ENCODE peak calls at places on chromosomes 6 and 20, in seven cellular contexts. Y is GM12878, L is HepG2, R is H1, E is HCT116, T is K562, J is SK-N-SH. O is an unnamed sample.

GRCh38 chr20:63343460-63344150 is 17.5 kb downstream of the CHRNA4 start:
- DNase-seq in T (no peak), E (no peak), R (no peak), J (no peak), L (no peak), Y (no peak), O (peak)

GRCh38 chr6:31403283-31403989 is at the start of gene MICA:
- DNase-seq in Y (no peak), T (peak), L (peak), J (peak), E (peak), R (peak), O (peak)

GRCh38 chr6:147772724-147773123 is 264.2 kb downstream of the SAMD5 start:
- DNase-seq in Y (no peak), L (no peak), J (no peak), E (no peak), T (no peak), R (no peak), O (no peak)

GRCh38 chr20:4830212-4830607 is 108.5 kb downstream of the PRND start:
- DNase-seq in E (no peak), J (no peak), T (no peak), Y (no peak), R (no peak), L (no peak), O (no peak)

GRCh38 chr6:106751501-106752252 is 122.3 kb downstream of the QRSL1 start:
- DNase-seq in E (no peak), Y (no peak), R (no peak), J (no peak), L (no peak), T (no peak), O (no peak)

GRCh38 chr20:5432030-5432429 is 115.3 kb upstream of the PROKR2 start:
- DNase-seq in Y (no peak), J (no peak), E (no peak), R (no peak), T (no peak), L (no peak), O (no peak)

GRCh38 chr6:41781302-41781711 is 725 bp downstream of the PRICKLE4 start:
- DNase-seq in R (peak), L (no peak), J (no peak), T (no peak), Y (no peak), E (no peak), O (no peak)

GRCh38 chr20:10478205-10478604 is 43.1 kb downstream of the SLX4IP start:
- DNase-seq in T (no peak), Y (peak), L (no peak), E (no peak), J (no peak), R (no peak), O (no peak)

GRCh38 chr20:31870703-31871601 is 518 bp downstream of the TTLL9 start:
- DNase-seq in J (no peak), T (no peak), E (no peak), L (no peak), R (peak), Y (no peak), O (no peak)

GRCh38 chr6:64415936-64416335 is 780.3 kb downstream of the PHF3 start:
- DNase-seq in L (no peak), J (no peak), Y (no peak), T (no peak), R (no peak), E (no peak), O (no peak)

GRCh38 chr6:43833996-43834390 is 64.0 kb downstream of the VEGFA start:
- DNase-seq in Y (no peak), R (no peak), E (no peak), T (no peak), L (no peak), J (no peak), O (no peak)

GRCh38 chr6:6654599-6655575 is 66.4 kb downstream of the LY86 start:
- DNase-seq in L (no peak), Y (no peak), T (no peak), E (no peak), R (no peak), J (no peak), O (no peak)

GRCh38 chr6:9412951-9413559 is 977.7 kb upstream of the SLC35B3 start:
- DNase-seq in L (peak), J (peak), R (no peak), E (peak), Y (no peak), T (peak), O (no peak)
- TF ChIP-seq JUND in L (no peak), J (no peak), R (no peak), E (no peak), Y (no peak), T (no peak), O (no peak)

GRCh38 chr20:58888103-58888502 is 35.6 kb downstream of the GNAS start:
- DNase-seq in T (no peak), E (no peak), L (no peak), R (no peak), J (no peak), Y (no peak), O (no peak)

GRCh38 chr20:58890454-58891075 is 38.0 kb downstream of the GNAS start:
- DNase-seq in J (peak), T (no peak), Y (no peak), L (peak), R (peak), E (no peak), O (peak)

GRCh38 chr20:58888521-58889333 is 36.2 kb downstream of the GNAS start:
- DNase-seq in R (peak), T (peak), J (peak), E (no peak), Y (no peak), L (peak), O (peak)

GRCh38 chr20:58890073-58890453 is 37.5 kb downstream of the GNAS start:
- DNase-seq in E (no peak), J (no peak), L (no peak), R (peak), Y (no peak), T (no peak), O (no peak)

DNA sequence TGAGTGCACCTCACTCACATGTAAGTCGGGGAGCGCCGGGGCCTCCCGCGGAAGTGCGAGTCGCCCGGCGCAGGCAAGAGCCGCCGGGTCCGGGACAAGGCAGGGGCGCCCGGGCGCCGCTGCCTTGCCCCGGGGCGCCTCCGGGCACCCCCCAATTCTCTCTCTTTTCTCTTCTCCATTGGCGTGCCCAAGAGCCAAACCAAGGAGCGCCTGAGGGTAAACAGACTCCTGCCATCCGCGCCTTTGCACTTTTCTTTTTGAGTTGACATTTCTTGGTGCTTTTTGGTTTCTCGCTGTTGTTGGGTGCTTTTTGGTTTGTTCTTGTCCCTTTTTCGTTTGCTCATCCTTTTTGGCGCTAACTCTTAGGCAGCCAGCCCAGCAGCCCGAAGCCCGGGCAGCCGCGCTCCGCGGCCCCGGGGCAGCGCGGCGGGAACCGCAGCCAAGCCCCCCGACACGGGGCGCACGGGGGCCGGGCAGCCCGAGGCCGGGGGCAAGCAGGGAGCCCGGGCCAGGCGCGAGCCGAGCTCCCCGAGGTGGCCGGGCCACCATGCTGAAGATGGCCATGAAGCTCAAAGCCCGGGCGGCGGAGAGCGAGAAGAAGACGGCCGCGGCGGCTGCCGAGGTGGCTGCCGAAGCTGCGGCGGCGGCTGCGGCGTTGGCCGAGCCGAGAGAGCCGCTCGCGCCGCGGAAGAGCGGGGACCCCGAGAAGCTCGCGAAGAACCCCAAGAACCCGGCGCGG is 37.0 kb downstream of the GNAS start:
- DNase-seq in T (no peak), R (no peak), L (no peak), Y (no peak), E (no peak), J (no peak), O (no peak)
- TF ChIP-seq JUND in T (no peak), R (no peak), L (no peak), Y (no peak), E (no peak), J (no peak), O (no peak)

GRCh38 chr6:13763740-13764381 is 50.5 kb downstream of the MCUR1 start:
- DNase-seq in L (no peak), R (no peak), J (no peak), T (no peak), E (no peak), Y (peak), O (no peak)
- TF ChIP-seq JUND in L (no peak), R (no peak), J (no peak), T (no peak), E (no peak), Y (peak), O (no peak)

DNA sequence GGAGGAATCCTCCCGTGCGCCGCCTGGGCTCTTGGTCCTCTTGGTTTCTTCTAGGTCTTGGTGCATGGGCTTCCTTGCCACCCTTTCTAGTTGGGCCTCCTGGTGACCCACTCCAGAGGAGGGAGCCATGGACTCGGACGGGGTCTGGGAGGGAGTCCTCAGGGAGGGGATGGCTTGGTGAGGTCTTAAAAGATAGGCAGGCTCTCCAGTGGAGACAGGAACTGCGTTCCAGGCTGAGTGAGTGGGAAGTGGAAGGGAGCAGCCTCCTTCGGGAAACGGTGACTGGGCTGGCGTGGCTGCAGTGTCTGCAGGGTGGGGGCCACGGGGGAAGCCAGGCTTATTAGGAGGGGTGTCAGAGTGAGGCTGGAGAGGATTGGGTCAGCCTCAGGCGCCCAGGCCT is 152.8 kb downstream of the GRM4 start:
- DNase-seq in L (no peak), J (peak), R (peak), E (no peak), T (no peak), Y (no peak), O (no peak)
- TF ChIP-seq JUND in L (no peak), J (no peak), R (no peak), E (no peak), T (no peak), Y (no peak), O (no peak)